ENCODE peak calls at places on chromosomes 12 and 14, in five cellular contexts. One of them, this sample, is unnamed.
A peak's percentile ranks its signal among the peaks of the same experiment; 100 is the strongest.

GRCh38 chr12:26149963-26150362 is 25.1 kb upstream of the BHLHE41 start:
- DNase-seq in SK-N-SH: no peak
- DNase-seq in kidney: no peak
- DNase-seq in GM23248: no peak
- DNase-seq in mammary epithelial cell: no peak
- DNase-seq in this sample: no peak

GRCh38 chr12:71871116-71871515 is 31.6 kb downstream of the TBC1D15 start:
- DNase-seq in SK-N-SH: no peak
- DNase-seq in kidney: no peak
- DNase-seq in mammary epithelial cell: no peak
- DNase-seq in GM23248: peak; percentile 69
- DNase-seq in this sample: no peak

GRCh38 chr14:28704153-28704552 is 62.4 kb upstream of the FOXG1 start:
- DNase-seq in kidney: no peak
- DNase-seq in mammary epithelial cell: peak; percentile 54
- DNase-seq in SK-N-SH: no peak
- DNase-seq in GM23248: no peak
- DNase-seq in this sample: no peak

GRCh38 chr14:92626041-92626440 is 112.5 kb downstream of the RIN3 start:
- DNase-seq in SK-N-SH: no peak
- DNase-seq in kidney: no peak
- DNase-seq in GM23248: no peak
- DNase-seq in mammary epithelial cell: no peak
- DNase-seq in this sample: no peak

GRCh38 chr12:67042697-67043131 is 226.4 kb upstream of the CAND1 start:
- DNase-seq in SK-N-SH: no peak
- DNase-seq in kidney: no peak
- DNase-seq in mammary epithelial cell: peak; percentile 62
- DNase-seq in GM23248: peak; percentile 1
- DNase-seq in this sample: no peak

GRCh38 chr12:10469701-10470100 is 16.5 kb upstream of the KLRC1 start:
- DNase-seq in SK-N-SH: no peak
- DNase-seq in mammary epithelial cell: no peak
- DNase-seq in kidney: no peak
- DNase-seq in GM23248: no peak
- DNase-seq in this sample: no peak

GRCh38 chr12:131684015-131684725 is 26.7 kb upstream of the SFSWAP start:
- DNase-seq in mammary epithelial cell: no peak
- DNase-seq in kidney: peak; percentile 54
- DNase-seq in SK-N-SH: no peak
- DNase-seq in GM23248: no peak
- DNase-seq in this sample: no peak

GRCh38 chr14:71166434-71166833 is 259.2 kb downstream of the PCNX1 start:
- DNase-seq in SK-N-SH: peak; percentile 70
- DNase-seq in mammary epithelial cell: peak; percentile 77
- DNase-seq in GM23248: peak; percentile 87
- DNase-seq in kidney: no peak
- DNase-seq in this sample: peak; percentile 79

GRCh38 chr14:101077511-101078074 is 174.1 kb upstream of the RTL1 start:
- DNase-seq in SK-N-SH: peak; percentile 73
- DNase-seq in kidney: no peak
- DNase-seq in GM23248: peak; percentile 67
- DNase-seq in mammary epithelial cell: no peak
- DNase-seq in this sample: peak; percentile 9

GRCh38 chr14:91245029-91245428 is 525 bp upstream of the GPR68 start:
- DNase-seq in kidney: no peak
- DNase-seq in SK-N-SH: no peak
- DNase-seq in GM23248: no peak
- DNase-seq in mammary epithelial cell: no peak
- DNase-seq in this sample: no peak

GRCh38 chr12:105705765-105706164 is 375.3 kb downstream of the C12orf75 start:
- DNase-seq in SK-N-SH: peak; percentile 27
- DNase-seq in mammary epithelial cell: peak; percentile 30
- DNase-seq in GM23248: peak; percentile 61
- DNase-seq in kidney: no peak
- DNase-seq in this sample: peak; percentile 42

GRCh38 chr12:24903305-24904088 is 45.4 kb downstream of the BCAT1 start:
- DNase-seq in GM23248: peak; percentile 53
- DNase-seq in SK-N-SH: no peak
- DNase-seq in mammary epithelial cell: peak; percentile 16
- DNase-seq in kidney: no peak
- DNase-seq in this sample: no peak

GRCh38 chr14:24710403-24711063 is 76.5 kb upstream of the GZMB start:
- DNase-seq in SK-N-SH: peak; percentile 45
- DNase-seq in kidney: no peak
- DNase-seq in GM23248: peak; percentile 67
- DNase-seq in mammary epithelial cell: peak; percentile 17
- DNase-seq in this sample: peak; percentile 59

GRCh38 chr14:24900281-24900868 is 149.6 kb downstream of the STXBP6 start:
- DNase-seq in kidney: no peak
- DNase-seq in GM23248: peak; percentile 89
- DNase-seq in SK-N-SH: no peak
- DNase-seq in mammary epithelial cell: no peak
- DNase-seq in this sample: no peak

GRCh38 chr12:104138747-104139186 is 757 bp upstream of the NFYB start:
- DNase-seq in GM23248: peak; percentile 41
- DNase-seq in mammary epithelial cell: no peak
- DNase-seq in SK-N-SH: no peak
- DNase-seq in kidney: no peak
- DNase-seq in this sample: no peak

GRCh38 chr14:74313601-74314000 is 10.9 kb upstream of the ABCD4 start:
- DNase-seq in kidney: no peak
- DNase-seq in mammary epithelial cell: no peak
- DNase-seq in GM23248: no peak
- DNase-seq in SK-N-SH: no peak
- DNase-seq in this sample: no peak

GRCh38 chr14:89417469-89418225 is 614 bp upstream of the FOXN3 start:
- DNase-seq in mammary epithelial cell: peak; percentile 35
- DNase-seq in SK-N-SH: peak; percentile 61
- DNase-seq in GM23248: peak; percentile 76
- DNase-seq in kidney: peak; percentile 87
- DNase-seq in this sample: peak; percentile 69

GRCh38 chr12:39723831-39724230 is 104.2 kb upstream of the ABCD2 start:
- DNase-seq in GM23248: peak; percentile 61
- DNase-seq in SK-N-SH: no peak
- DNase-seq in kidney: no peak
- DNase-seq in mammary epithelial cell: peak; percentile 64
- DNase-seq in this sample: no peak

GRCh38 chr12:92469837-92470236 is 233.0 kb upstream of the PLEKHG7 start:
- DNase-seq in SK-N-SH: no peak
- DNase-seq in mammary epithelial cell: no peak
- DNase-seq in GM23248: peak; percentile 46
- DNase-seq in kidney: no peak
- DNase-seq in this sample: no peak

GRCh38 chr12:92467886-92468285 is 234.9 kb upstream of the PLEKHG7 start:
- DNase-seq in mammary epithelial cell: no peak
- DNase-seq in GM23248: no peak
- DNase-seq in SK-N-SH: no peak
- DNase-seq in kidney: no peak
- DNase-seq in this sample: no peak

GRCh38 chr12:92470608-92471021 is 232.2 kb upstream of the PLEKHG7 start:
- DNase-seq in mammary epithelial cell: no peak
- DNase-seq in SK-N-SH: no peak
- DNase-seq in GM23248: no peak
- DNase-seq in kidney: no peak
- DNase-seq in this sample: no peak

GRCh38 chr12:92466391-92467305 is 236.1 kb upstream of the PLEKHG7 start:
- DNase-seq in kidney: no peak
- DNase-seq in mammary epithelial cell: no peak
- DNase-seq in SK-N-SH: no peak
- DNase-seq in GM23248: no peak
- DNase-seq in this sample: no peak

GRCh38 chr12:92468358-92469020 is 234.3 kb upstream of the PLEKHG7 start:
- DNase-seq in mammary epithelial cell: no peak
- DNase-seq in GM23248: no peak
- DNase-seq in kidney: no peak
- DNase-seq in SK-N-SH: no peak
- DNase-seq in this sample: no peak
- H3K9ac ChIP-seq in mammary epithelial cell: no peak overlapping the region
- H3K9ac ChIP-seq in GM23248: no peak overlapping the region
- H3K9ac ChIP-seq in kidney: no peak overlapping the region
- H3K9ac ChIP-seq in SK-N-SH: no peak overlapping the region
- H3K9ac ChIP-seq in this sample: no peak overlapping the region

GRCh38 chr12:57181072-57181471 is 33.7 kb upstream of the LRP1-AS start:
- DNase-seq in SK-N-SH: no peak
- DNase-seq in GM23248: no peak
- DNase-seq in mammary epithelial cell: no peak
- DNase-seq in kidney: no peak
- DNase-seq in this sample: no peak

GRCh38 chr12:57183939-57184725 is 32.5 kb upstream of the NXPH4 start:
- DNase-seq in GM23248: no peak
- DNase-seq in kidney: no peak
- DNase-seq in mammary epithelial cell: no peak
- DNase-seq in SK-N-SH: no peak
- DNase-seq in this sample: no peak

GRCh38 chr12:57181561-57182155 is 34.2 kb upstream of the LRP1-AS start:
- DNase-seq in SK-N-SH: no peak
- DNase-seq in GM23248: peak; percentile 34
- DNase-seq in mammary epithelial cell: no peak
- DNase-seq in kidney: no peak
- DNase-seq in this sample: no peak

GRCh38 chr12:57185403-57185802 is 31.2 kb upstream of the NXPH4 start:
- DNase-seq in mammary epithelial cell: no peak
- DNase-seq in GM23248: no peak
- DNase-seq in SK-N-SH: no peak
- DNase-seq in kidney: no peak
- DNase-seq in this sample: no peak

GRCh38 chr12:57182918-57183575 is 33.5 kb upstream of the NXPH4 start:
- DNase-seq in SK-N-SH: peak; percentile 96
- DNase-seq in kidney: peak; percentile 90
- DNase-seq in GM23248: peak; percentile 77
- DNase-seq in mammary epithelial cell: peak; percentile 79
- DNase-seq in this sample: peak; percentile 84
- H3K4me3 ChIP-seq in SK-N-SH: no peak overlapping the region
- H3K4me3 ChIP-seq in kidney: no peak overlapping the region
- H3K4me3 ChIP-seq in GM23248: no peak overlapping the region
- H3K4me3 ChIP-seq in mammary epithelial cell: no peak overlapping the region
- H3K4me3 ChIP-seq in this sample: no peak overlapping the region

GRCh38 chr12:110287986-110288385 is 6.9 kb downstream of the ATP2A2 start:
- DNase-seq in SK-N-SH: no peak
- DNase-seq in GM23248: no peak
- DNase-seq in mammary epithelial cell: peak; percentile 74
- DNase-seq in kidney: no peak
- DNase-seq in this sample: no peak

GRCh38 chr12:110284597-110284996 is 3.5 kb downstream of the ATP2A2 start:
- DNase-seq in kidney: no peak
- DNase-seq in SK-N-SH: no peak
- DNase-seq in GM23248: no peak
- DNase-seq in mammary epithelial cell: no peak
- DNase-seq in this sample: no peak

GRCh38 chr12:110289021-110289710 is 8.1 kb downstream of the ATP2A2 start:
- DNase-seq in SK-N-SH: no peak
- DNase-seq in GM23248: no peak
- DNase-seq in mammary epithelial cell: no peak
- DNase-seq in kidney: no peak
- DNase-seq in this sample: no peak

DNA sequence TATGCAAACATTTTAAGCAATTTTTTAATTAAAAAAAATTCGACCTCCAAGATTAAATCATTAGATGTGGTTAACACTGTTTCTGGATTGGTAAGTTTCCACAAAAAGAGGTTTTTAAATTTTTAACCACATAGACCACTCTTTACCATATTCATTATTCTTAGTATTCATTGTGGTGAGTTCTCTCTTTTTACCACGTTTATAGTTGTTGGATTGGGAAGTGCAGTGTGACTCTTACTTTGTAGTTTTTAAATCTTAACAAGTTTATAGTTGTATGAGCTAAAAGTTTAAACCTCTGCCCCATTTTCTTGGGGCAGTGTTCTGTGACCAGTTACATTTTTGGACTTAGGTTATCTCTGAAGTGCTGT is 8.6 kb downstream of the ATP2A2 start:
- DNase-seq in kidney: no peak
- DNase-seq in SK-N-SH: no peak
- DNase-seq in GM23248: no peak
- DNase-seq in mammary epithelial cell: no peak
- DNase-seq in this sample: no peak
- H3K36me3 ChIP-seq in kidney: peaks cover 12% of the 10 kb centered on the region
- H3K36me3 ChIP-seq in SK-N-SH: peaks cover 95% of the 10 kb centered on the region
- H3K36me3 ChIP-seq in GM23248: peaks cover 47% of the 10 kb centered on the region
- H3K36me3 ChIP-seq in mammary epithelial cell: peaks cover 30% of the 10 kb centered on the region
- H3K36me3 ChIP-seq in this sample: peaks cover 13% of the 10 kb centered on the region

GRCh38 chr12:120236124-120236398 is 29.5 kb downstream of the PXN start:
- DNase-seq in kidney: no peak
- DNase-seq in mammary epithelial cell: no peak
- DNase-seq in GM23248: peak; percentile 54
- DNase-seq in SK-N-SH: no peak
- DNase-seq in this sample: no peak

GRCh38 chr12:120238839-120239445 is 26.6 kb downstream of the PXN start:
- DNase-seq in kidney: peak; percentile 56
- DNase-seq in GM23248: no peak
- DNase-seq in mammary epithelial cell: no peak
- DNase-seq in SK-N-SH: no peak
- DNase-seq in this sample: no peak

GRCh38 chr12:120234643-120235368 is 30.7 kb downstream of the PXN start:
- DNase-seq in mammary epithelial cell: peak; percentile 86
- DNase-seq in SK-N-SH: peak; percentile 67
- DNase-seq in GM23248: peak; percentile 99
- DNase-seq in kidney: peak; percentile 96
- DNase-seq in this sample: peak; percentile 74

GRCh38 chr12:120238224-120238616 is 27.3 kb downstream of the PXN start:
- DNase-seq in GM23248: no peak
- DNase-seq in kidney: peak; percentile 65
- DNase-seq in SK-N-SH: no peak
- DNase-seq in mammary epithelial cell: no peak
- DNase-seq in this sample: no peak

GRCh38 chr12:120235369-120236123 is 30.0 kb downstream of the PXN start:
- DNase-seq in GM23248: peak; percentile 50
- DNase-seq in kidney: peak; percentile 73
- DNase-seq in SK-N-SH: no peak
- DNase-seq in mammary epithelial cell: no peak
- DNase-seq in this sample: no peak
- H3K9ac ChIP-seq in GM23248: peak overlapping the region; percentile 78
- H3K9ac ChIP-seq in kidney: no peak overlapping the region
- H3K9ac ChIP-seq in SK-N-SH: peak overlapping the region; percentile 59
- H3K9ac ChIP-seq in mammary epithelial cell: peak overlapping the region; percentile 20
- H3K9ac ChIP-seq in this sample: peak overlapping the region; percentile 21

GRCh38 chr12:87660987-87661769 is 368.0 kb downstream of the C12orf50 start:
- DNase-seq in GM23248: no peak
- DNase-seq in kidney: no peak
- DNase-seq in mammary epithelial cell: peak; percentile 61
- DNase-seq in SK-N-SH: no peak
- DNase-seq in this sample: no peak
- H3K4me3 ChIP-seq in GM23248: peak overlapping the region; percentile 68
- H3K4me3 ChIP-seq in kidney: peak overlapping the region; percentile 29
- H3K4me3 ChIP-seq in mammary epithelial cell: no peak overlapping the region
- H3K4me3 ChIP-seq in SK-N-SH: no peak overlapping the region
- H3K4me3 ChIP-seq in this sample: no peak overlapping the region

GRCh38 chr12:2598001-2598400 is 196.8 kb upstream of the FKBP4 start:
- DNase-seq in kidney: no peak
- DNase-seq in SK-N-SH: no peak
- DNase-seq in mammary epithelial cell: no peak
- DNase-seq in GM23248: no peak
- DNase-seq in this sample: no peak
- H3K36me3 ChIP-seq in kidney: no peaks in the 10 kb centered on the region
- H3K36me3 ChIP-seq in SK-N-SH: peaks cover 6% of the 10 kb centered on the region
- H3K36me3 ChIP-seq in mammary epithelial cell: no peaks in the 10 kb centered on the region
- H3K36me3 ChIP-seq in GM23248: peaks cover 23% of the 10 kb centered on the region
- H3K36me3 ChIP-seq in this sample: no peaks in the 10 kb centered on the region